ENCODE peak calls at places on chromosomes 16 and 17, in seven cellular contexts. U is endothelial cell; V is activated CD4-positive, alpha-beta T cell treated with anti-CD3 and anti-CD28 coated beads, Interleukin-2, amount 50 U/mL, for 4 hours; N is pancreas; W is glutamatergic neuron; T is retinal pigment epithelial cell; Z is heart right ventricle. L is an unnamed sample.

GRCh38 chr16:50274771-50275415 is 8.5 kb downstream of the ADCY7 start:
- DNase-seq in U (no peak), V (no peak), N (no peak), W (no peak), T (no peak), Z (no peak), L (no peak)

GRCh38 chr16:23410176-23410575 is 42.8 kb downstream of the COG7 start:
- DNase-seq in U (no peak), V (no peak), N (no peak), W (no peak), T (no peak), Z (no peak), L (no peak)

GRCh38 chr17:78884148-78884870 is 18.7 kb downstream of the CEP295NL start:
- DNase-seq in U (no peak), V (no peak), N (no peak), W (no peak), T (no peak), Z (no peak), L (no peak)

GRCh38 chr17:65750678-65751077 is 189.2 kb upstream of the AXIN2 start:
- DNase-seq in U (no peak), V (peak), N (peak), W (no peak), T (peak), Z (peak), L (peak)

GRCh38 chr17:78676415-78677302 is 99.5 kb upstream of the DNAH17 start:
- DNase-seq in U (no peak), V (no peak), N (no peak), W (no peak), T (no peak), Z (no peak), L (peak)

GRCh38 chr17:83010323-83011200 is 68.8 kb upstream of the METRNL start:
- DNase-seq in U (no peak), V (no peak), N (no peak), W (no peak), T (no peak), Z (no peak), L (no peak)

GRCh38 chr17:5509482-5509881 is 23.1 kb downstream of the MIS12 start:
- DNase-seq in U (no peak), V (no peak), N (no peak), W (no peak), T (no peak), Z (no peak), L (no peak)

GRCh38 chr16:50395763-50396710 is 27.2 kb upstream of the BRD7 start:
- DNase-seq in U (no peak), V (no peak), N (no peak), W (no peak), T (no peak), Z (no peak), L (no peak)

L was measured in cardiac septum.